ENCODE peak calls at places on chromosomes 12 and 14, in ten cellular contexts. Q is left ventricle myocardium inferior, E is heart right ventricle, N is gastrocnemius medialis, H is BJ, J is PC-3, L is ovary, B is brain microvascular endothelial cell, W is dorsolateral prefrontal cortex, P is hepatocyte. O is an unnamed sample. For H3K27me3, the result is how much of the 10 kb centered on the place peaks cover.

GRCh38 chr14:31968912-31969311 is 108.2 kb upstream of the ARHGAP5 start:
- DNase-seq in Q (no peak), E (no peak), N (no peak), H (no peak), J (no peak), L (no peak), B (no peak), W (no peak), P (no peak), O (no peak)

GRCh38 chr12:19938031-19938430 is 430.3 kb upstream of the PDE3A start:
- DNase-seq in Q (no peak), E (no peak), N (no peak), H (no peak), J (no peak), L (no peak), B (no peak), W (no peak), P (no peak), O (no peak)

GRCh38 chr12:45292486-45293195 is 76.7 kb downstream of the ANO6 start:
- DNase-seq in Q (no peak), E (no peak), N (peak), H (no peak), J (no peak), L (peak), B (peak), W (no peak), P (no peak), O (no peak)

GRCh38 chr12:89477633-89478279 is 46.8 kb downstream of the GALNT4 start:
- DNase-seq in Q (no peak), E (no peak), N (no peak), H (no peak), J (no peak), L (no peak), B (no peak), W (no peak), P (no peak), O (no peak)

GRCh38 chr12:75724913-75725312 is 213.5 kb upstream of the KRR1 start:
- DNase-seq in Q (no peak), E (no peak), N (no peak), H (peak), J (peak), L (no peak), B (peak), W (no peak), P (peak), O (no peak)

GRCh38 chr12:127411141-127411915 is 855.6 kb upstream of the TMEM132C start:
- DNase-seq in Q (no peak), E (no peak), N (no peak), H (no peak), J (no peak), L (no peak), B (no peak), W (no peak), P (no peak), O (no peak)

GRCh38 chr12:71475280-71475679 is 35.7 kb downstream of the LGR5 start:
- DNase-seq in Q (peak), E (no peak), N (peak), H (no peak), J (no peak), L (no peak), B (no peak), W (no peak), P (no peak), O (no peak)

GRCh38 chr14:55721353-55721752 is 141.3 kb downstream of the KTN1 start:
- DNase-seq in Q (no peak), E (no peak), N (no peak), H (peak), J (peak), L (no peak), B (peak), W (no peak), P (no peak), O (no peak)

GRCh38 chr14:49861581-49861922 is 9.0 kb upstream of the NEMF start:
- DNase-seq in Q (peak), E (peak), N (peak), H (no peak), J (peak), L (peak), B (peak), W (peak), P (peak), O (peak)

GRCh38 chr12:51923506-51924365 is 16.4 kb downstream of the ACVRL1 start:
- DNase-seq in Q (peak), E (peak), N (peak), H (no peak), J (peak), L (peak), B (no peak), W (no peak), P (peak), O (peak)

GRCh38 chr14:68790656-68791077 is 2.2 kb downstream of the ZFP36L1 start:
- DNase-seq in Q (no peak), E (no peak), N (no peak), H (no peak), J (peak), L (no peak), B (no peak), W (no peak), P (no peak), O (peak)

GRCh38 chr14:104680806-104681688 is 8.4 kb upstream of the INF2 start:
- DNase-seq in Q (peak), E (no peak), N (peak), H (no peak), J (peak), L (peak), B (peak), W (peak), P (peak), O (peak)

GRCh38 chr12:77032406-77032805 is 33.0 kb downstream of the E2F7 start:
- DNase-seq in Q (no peak), E (no peak), N (no peak), H (peak), J (peak), L (no peak), B (no peak), W (no peak), P (no peak), O (no peak)

GRCh38 chr14:73312697-73313096 is 75.4 kb downstream of the PAPLN start:
- DNase-seq in Q (no peak), E (no peak), N (no peak), H (no peak), J (no peak), L (no peak), B (no peak), W (no peak), P (no peak), O (no peak)

GRCh38 chr14:96711559-96712267 is 85.5 kb upstream of the VRK1 start:
- DNase-seq in Q (no peak), E (no peak), N (no peak), H (no peak), J (no peak), L (no peak), B (no peak), W (no peak), P (no peak), O (no peak)

GRCh38 chr14:99041820-99042174 is 230.2 kb downstream of the BCL11B start:
- DNase-seq in Q (no peak), E (no peak), N (no peak), H (no peak), J (no peak), L (no peak), B (no peak), W (no peak), P (no peak), O (no peak)

GRCh38 chr12:106671840-106672239 is 89.0 kb downstream of the RFX4 start:
- DNase-seq in Q (no peak), E (no peak), N (no peak), H (no peak), J (no peak), L (no peak), B (no peak), W (no peak), P (no peak), O (no peak)

GRCh38 chr12:9651265-9651729 is 18.2 kb upstream of the CLEC2D start:
- DNase-seq in Q (no peak), E (no peak), N (no peak), H (peak), J (peak), L (no peak), B (peak), W (no peak), P (no peak), O (no peak)

GRCh38 chr14:63413009-63413408 is 94.3 kb upstream of the GPHB5 start:
- DNase-seq in Q (no peak), E (no peak), N (no peak), H (no peak), J (no peak), L (no peak), B (no peak), W (no peak), P (no peak), O (no peak)

GRCh38 chr12:121330692-121331091 is 21.5 kb downstream of the ANAPC5 start:
- DNase-seq in Q (no peak), E (no peak), N (no peak), H (no peak), J (no peak), L (no peak), B (no peak), W (no peak), P (no peak), O (no peak)

GRCh38 chr12:121304306-121304705 is 7.8 kb upstream of the CAMKK2 start:
- DNase-seq in Q (no peak), E (no peak), N (no peak), H (no peak), J (no peak), L (no peak), B (no peak), W (no peak), P (no peak), O (no peak)

GRCh38 chr12:20142295-20142694 is 226.0 kb upstream of the PDE3A start:
- DNase-seq in Q (no peak), E (no peak), N (no peak), H (no peak), J (no peak), L (no peak), B (no peak), W (no peak), P (peak), O (no peak)

GRCh38 chr12:108666326-108666995 is 32.8 kb upstream of the SELPLG start:
- DNase-seq in Q (peak), E (peak), N (peak), H (no peak), J (no peak), L (no peak), B (no peak), W (no peak), P (no peak), O (no peak)

GRCh38 chr12:67927231-67927630 is 62.0 kb upstream of the IFNG-AS1 start:
- DNase-seq in Q (no peak), E (no peak), N (no peak), H (no peak), J (no peak), L (no peak), B (no peak), W (no peak), P (no peak), O (no peak)

GRCh38 chr12:90652280-90652679 is 302.7 kb downstream of the CCER1 start:
- DNase-seq in Q (no peak), E (no peak), N (no peak), H (no peak), J (peak), L (no peak), B (no peak), W (no peak), P (no peak), O (no peak)

GRCh38 chr12:77189463-77189862 is 124.1 kb upstream of the E2F7 start:
- DNase-seq in Q (no peak), E (no peak), N (no peak), H (peak), J (no peak), L (no peak), B (peak), W (no peak), P (peak), O (no peak)

GRCh38 chr12:62930546-62931425 is 4.2 kb downstream of the PPM1H start:
- DNase-seq in Q (no peak), E (no peak), N (no peak), H (no peak), J (peak), L (no peak), B (no peak), W (no peak), P (no peak), O (no peak)

GRCh38 chr14:100645200-100645985 is 58.2 kb upstream of the BEGAIN start:
- DNase-seq in Q (peak), E (peak), N (peak), H (no peak), J (peak), L (peak), B (peak), W (peak), P (peak), O (peak)

GRCh38 chr14:74400919-74401503 is 25.0 kb downstream of the SYNDIG1L start:
- DNase-seq in Q (no peak), E (no peak), N (no peak), H (no peak), J (no peak), L (no peak), B (no peak), W (no peak), P (no peak), O (no peak)

GRCh38 chr12:47946413-47947107 is 16.8 kb upstream of the TMEM106C start:
- DNase-seq in Q (no peak), E (no peak), N (no peak), H (no peak), J (peak), L (peak), B (peak), W (no peak), P (no peak), O (no peak)

GRCh38 chr14:95256011-95256775 is 63.5 kb downstream of the CLMN start:
- DNase-seq in Q (no peak), E (no peak), N (no peak), H (no peak), J (no peak), L (no peak), B (no peak), W (no peak), P (no peak), O (no peak)

GRCh38 chr14:58836303-58836702 is 198.5 kb downstream of the DACT1 start:
- DNase-seq in Q (no peak), E (no peak), N (no peak), H (no peak), J (no peak), L (no peak), B (no peak), W (no peak), P (no peak), O (no peak)

DNA sequence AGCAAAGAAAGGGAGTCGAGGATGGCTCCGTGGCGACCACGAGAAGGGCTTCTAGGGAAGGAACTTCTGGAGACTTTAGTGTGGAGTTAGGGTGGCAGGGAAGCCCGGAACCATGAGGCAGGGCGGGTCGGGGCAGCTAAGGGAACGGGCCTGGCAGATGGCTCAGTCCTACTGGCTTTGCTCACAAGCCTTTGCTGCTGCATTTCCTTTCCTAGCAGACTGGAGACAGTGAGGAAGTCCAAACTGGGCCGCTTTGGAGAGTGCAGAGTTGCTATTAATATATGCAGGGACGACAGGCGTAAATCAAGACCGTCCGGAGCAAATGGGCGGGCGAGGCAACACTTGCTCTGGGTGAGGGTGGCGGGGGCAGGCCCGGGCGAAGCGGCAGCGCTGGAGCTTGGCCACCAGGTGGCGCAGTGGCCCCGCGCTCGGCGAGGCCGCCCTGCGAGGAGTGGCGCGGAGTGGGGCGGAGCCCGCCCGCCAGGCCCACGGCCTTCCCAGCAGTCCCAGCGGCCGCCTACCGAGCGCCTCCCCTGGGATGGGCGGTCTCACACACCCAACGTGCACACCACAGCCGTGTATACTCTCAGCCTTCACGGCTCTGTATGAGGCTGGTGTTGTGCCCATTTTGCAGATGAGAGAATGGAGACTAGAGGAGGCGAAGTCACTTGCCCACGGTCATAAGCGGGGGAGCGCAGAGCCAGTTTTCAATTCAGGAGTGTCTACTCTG is 24.4 kb upstream of the LRTM2 start:
- DNase-seq in Q (peak), E (peak), N (peak), H (peak), J (peak), L (peak), B (peak), W (peak), P (peak), O (peak)
- TF ChIP-seq CTCF in Q (peak), E (peak), N (peak), H (peak), J (peak), L (peak), B (peak), W (peak), P (peak), O (peak)

GRCh38 chr12:131280426-131280825 is 326.7 kb downstream of the ADGRD1 start:
- DNase-seq in Q (no peak), E (no peak), N (no peak), H (no peak), J (no peak), L (peak), B (no peak), W (no peak), P (no peak), O (no peak)
- H3K27me3 ChIP-seq in Q (under half), E (under half), N (under half), H (under half), J (half or more), L (under half), B (under half), W (under half), P (under half), O (under half)

GRCh38 chr14:27557445-27557844 is 959.6 kb upstream of the NOVA1 start:
- DNase-seq in Q (no peak), E (no peak), N (no peak), H (no peak), J (no peak), L (no peak), B (no peak), W (no peak), P (no peak), O (no peak)

DNA sequence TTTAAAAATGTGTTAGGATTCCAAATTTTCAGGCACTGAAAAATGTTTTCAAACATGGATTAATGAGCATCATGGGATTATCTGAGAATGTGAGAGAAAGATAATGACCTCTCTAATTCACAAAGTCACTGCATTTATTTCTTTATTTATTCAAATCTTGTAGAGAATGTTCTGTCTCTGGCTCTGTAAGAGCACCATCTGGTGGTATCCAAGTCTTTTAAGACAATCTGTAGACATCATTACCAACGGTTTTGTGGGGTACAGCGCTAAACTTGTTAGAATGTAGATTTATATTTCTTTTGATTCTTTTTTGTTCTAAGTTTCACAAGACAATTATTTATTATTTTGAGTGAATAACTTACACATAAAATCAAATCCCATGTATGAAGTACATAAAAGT is 956.0 kb upstream of the NOVA1 start:
- DNase-seq in Q (no peak), E (no peak), N (no peak), H (no peak), J (peak), L (no peak), B (no peak), W (no peak), P (no peak), O (no peak)
- TF ChIP-seq CTCF in Q (no peak), E (no peak), N (no peak), H (no peak), J (peak), L (no peak), B (no peak), W (peak), P (peak), O (no peak)

GRCh38 chr14:23645504-23645811 is 9.3 kb downstream of the DHRS2 start:
- DNase-seq in Q (no peak), E (no peak), N (no peak), H (no peak), J (no peak), L (no peak), B (no peak), W (no peak), P (no peak), O (no peak)
- H3K27me3 ChIP-seq in Q (under half), E (under half), N (under half), H (under half), J (under half), L (under half), B (under half), W (under half), P (under half), O (under half)

DNA sequence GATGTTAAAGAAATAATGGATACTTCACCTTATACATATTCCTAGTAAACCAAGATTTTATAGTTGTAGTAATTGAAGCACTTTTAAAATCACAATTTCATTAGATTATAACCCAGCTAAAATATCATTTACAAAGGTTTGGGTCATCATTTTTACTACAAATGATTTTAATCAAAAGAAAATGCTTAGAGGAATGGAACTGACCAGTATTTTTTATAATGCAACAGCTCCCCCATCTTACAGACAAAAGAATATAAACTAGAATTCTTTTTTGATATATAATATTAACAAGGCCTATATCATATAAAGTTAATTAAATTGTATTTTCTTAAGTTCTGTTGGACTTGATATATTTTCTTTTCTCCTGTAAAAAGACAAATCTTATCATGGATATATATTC is 20.4 kb upstream of the LRFN5 start:
- DNase-seq in Q (no peak), E (no peak), N (no peak), H (no peak), J (peak), L (no peak), B (no peak), W (no peak), P (no peak), O (no peak)
- TF ChIP-seq CTCF in Q (no peak), E (no peak), N (no peak), H (no peak), J (peak), L (no peak), B (no peak), W (no peak), P (peak), O (no peak)

GRCh38 chr12:122868471-122869177 is 27.3 kb downstream of the VPS37B start:
- DNase-seq in Q (no peak), E (no peak), N (no peak), H (no peak), J (no peak), L (no peak), B (no peak), W (no peak), P (no peak), O (no peak)
- H3K27me3 ChIP-seq in Q (under half), E (under half), N (under half), H (under half), J (under half), L (under half), B (under half), W (under half), P (under half), O (under half)